ENCODE peak calls at places on chromosomes 12 and 14, in five cellular contexts. K is SW480; P is NCI-H1417; T is stimulated activated CD8-positive, alpha-beta memory T cell treated with anti-CD3 and anti-CD28 coated beads, Interleukin-7, amount 100 ng/mL, for 48 hours; I is T follicular helper cell. O is an unnamed sample.

GRCh38 chr14:54339771-54340170 is 57.0 kb upstream of the CDKN3 start:
- DNase-seq in I (no peak), T (no peak), K (no peak), P (no peak), O (no peak)

GRCh38 chr14:56118611-56119181 is 485 bp downstream of the PELI2 start:
- DNase-seq in I (peak; percentile 9), K (no peak), T (no peak), P (peak; percentile 77), O (no peak)

GRCh38 chr12:67676624-67677023 is 28.1 kb downstream of the DYRK2 start:
- DNase-seq in I (no peak), T (no peak), K (no peak), P (no peak), O (no peak)

GRCh38 chr12:72075401-72075800 is 136.8 kb downstream of the TPH2 start:
- DNase-seq in T (no peak), I (no peak), K (peak; percentile 41), P (no peak), O (no peak)

GRCh38 chr12:47190271-47190750 is 110.6 kb upstream of the AMIGO2 start:
- DNase-seq in T (peak; percentile 50), I (no peak), P (no peak), K (no peak), O (no peak)

GRCh38 chr12:108699955-108700563 is 31.3 kb downstream of the CORO1C start:
- DNase-seq in K (no peak), I (no peak), P (no peak), T (no peak), O (no peak)

GRCh38 chr14:102601378-102601925 is 9.0 kb downstream of the RCOR1 start:
- DNase-seq in K (no peak), P (no peak), T (no peak), I (no peak), O (no peak)

GRCh38 chr12:71415336-71416231 is 24.0 kb upstream of the LGR5 start:
- DNase-seq in I (no peak), P (peak; percentile 54), K (peak; percentile 48), T (no peak), O (peak; percentile 41)

GRCh38 chr12:113854385-113855136 is 111.6 kb downstream of the RBM19 start:
- DNase-seq in K (no peak), P (peak; percentile 57), T (no peak), I (no peak), O (no peak)

GRCh38 chr12:64680235-64680634 is 69.9 kb downstream of the RASSF3 start:
- DNase-seq in P (no peak), K (peak; percentile 48), I (no peak), T (no peak), O (no peak)

GRCh38 chr14:68528031-68528687 is 264.7 kb downstream of the ZFP36L1 start:
- DNase-seq in K (no peak), T (no peak), P (no peak), I (no peak), O (no peak)